ENCODE peak calls at places on chromosomes 12 and 14, in six cellular contexts. F is progenitor cell of endocrine pancreas, K is Calu3, L is lower lobe of right lung, J is neural crest cell, C is foreskin fibroblast. Q is an unnamed sample.

GRCh38 chr12:32504626-32505025 is 105.3 kb downstream of the FGD4 start:
- DNase-seq in F (no peak), K (no peak), L (no peak), J (no peak), C (no peak), Q (no peak)

GRCh38 chr12:62671321-62671720 is 204.7 kb downstream of the MON2 start:
- DNase-seq in F (no peak), K (no peak), L (no peak), J (no peak), C (no peak), Q (no peak)

GRCh38 chr12:39375206-39375808 is 67.6 kb downstream of the KIF21A start:
- DNase-seq in F (no peak), K (no peak), L (no peak), J (no peak), C (no peak), Q (no peak)

GRCh38 chr12:37666069-37666781 is 650.3 kb upstream of the ALG10B start:
- DNase-seq in F (no peak), K (no peak), L (no peak), J (no peak), C (no peak), Q (no peak)

GRCh38 chr12:128408669-128409068 is 141.7 kb downstream of the TMEM132C start:
- DNase-seq in F (no peak), K (no peak), L (no peak), J (no peak), C (no peak), Q (no peak)

GRCh38 chr12:46970636-46971035 is 108.8 kb upstream of the PCED1B start:
- DNase-seq in F (no peak), K (no peak), L (no peak), J (no peak), C (no peak), Q (no peak)

GRCh38 chr14:60720962-60721330 is 3.2 kb downstream of the SIX4 start:
- DNase-seq in F (no peak), K (no peak), L (no peak), J (no peak), C (no peak), Q (no peak)

GRCh38 chr14:65361920-65362319 is 50.6 kb upstream of the FUT8 start:
- DNase-seq in F (no peak), K (no peak), L (no peak), J (no peak), C (peak), Q (no peak)

GRCh38 chr12:69904761-69905160 is 79.7 kb downstream of the MYRFL start:
- DNase-seq in F (no peak), K (no peak), L (no peak), J (no peak), C (peak), Q (no peak)

GRCh38 chr14:102590667-102591099 is 1.8 kb upstream of the RCOR1 start:
- DNase-seq in F (peak), K (peak), L (peak), J (peak), C (peak), Q (peak)

GRCh38 chr12:128792398-128792797 is 31.4 kb downstream of the SLC15A4 start:
- DNase-seq in F (no peak), K (no peak), L (peak), J (no peak), C (no peak), Q (no peak)

GRCh38 chr14:73594491-73594890 is 2.8 kb downstream of the ACOT4 start:
- DNase-seq in F (no peak), K (no peak), L (no peak), J (no peak), C (no peak), Q (no peak)

GRCh38 chr12:131103614-131104463 is 150.1 kb downstream of the ADGRD1 start:
- DNase-seq in F (no peak), K (no peak), L (no peak), J (no peak), C (no peak), Q (no peak)

GRCh38 chr12:127107744-127108143 is 1159.2 kb upstream of the TMEM132C start:
- DNase-seq in F (no peak), K (no peak), L (no peak), J (no peak), C (peak), Q (no peak)

GRCh38 chr14:80946797-80947196 is 5.3 kb upstream of the CEP128 start:
- DNase-seq in F (no peak), K (no peak), L (no peak), J (no peak), C (no peak), Q (no peak)

GRCh38 chr14:24241829-24242443 is 487 bp downstream of the TINF2 start:
- DNase-seq in F (peak), K (peak), L (peak), J (peak), C (peak), Q (peak)

GRCh38 chr14:73180385-73180805 is 44.1 kb downstream of the PSEN1 start:
- DNase-seq in F (no peak), K (no peak), L (no peak), J (no peak), C (peak), Q (no peak)

GRCh38 chr12:30835216-30835615 is 80.5 kb upstream of the CAPRIN2 start:
- DNase-seq in F (no peak), K (no peak), L (no peak), J (no peak), C (no peak), Q (no peak)

GRCh38 chr14:70714055-70714550 is 72.4 kb downstream of the TTC9 start:
- DNase-seq in F (peak), K (peak), L (no peak), J (peak), C (peak), Q (peak)

GRCh38 chr12:102372112-102372511 is 108.3 kb downstream of the IGF1 start:
- DNase-seq in F (no peak), K (no peak), L (no peak), J (no peak), C (no peak), Q (no peak)

GRCh38 chr12:1920971-1921370 is 2.5 kb upstream of the CACNA2D4 start:
- DNase-seq in F (no peak), K (no peak), L (peak), J (no peak), C (no peak), Q (no peak)

GRCh38 chr12:130715996-130716917 is at the start of gene RIMBP2:
- DNase-seq in F (no peak), K (no peak), L (no peak), J (peak), C (peak), Q (no peak)

GRCh38 chr12:130961921-130962326 is 8.2 kb downstream of the ADGRD1 start:
- DNase-seq in F (no peak), K (no peak), L (no peak), J (no peak), C (no peak), Q (no peak)

GRCh38 chr14:61602733-61603077 is 92.6 kb upstream of the HIF1A start:
- DNase-seq in F (no peak), K (peak), L (no peak), J (no peak), C (no peak), Q (no peak)

GRCh38 chr12:54437243-54437642 is 18.2 kb upstream of the ITGA5 start:
- DNase-seq in F (no peak), K (no peak), L (no peak), J (no peak), C (no peak), Q (no peak)

GRCh38 chr14:105527381-105528196 is 1.2 kb downstream of the TMEM121 start:
- DNase-seq in F (no peak), K (no peak), L (no peak), J (no peak), C (no peak), Q (no peak)

GRCh38 chr14:66746316-66747006 is 238.5 kb downstream of the GPHN start:
- DNase-seq in F (no peak), K (peak), L (no peak), J (no peak), C (peak), Q (no peak)

GRCh38 chr12:109994262-109995175 is 1.6 kb downstream of the GIT2 start:
- DNase-seq in F (no peak), K (no peak), L (no peak), J (no peak), C (no peak), Q (no peak)

GRCh38 chr14:52906141-52906601 is 44.7 kb downstream of the FERMT2 start:
- DNase-seq in F (no peak), K (no peak), L (no peak), J (no peak), C (peak), Q (no peak)

GRCh38 chr12:7091660-7092228 is 501 bp downstream of the C1R start:
- DNase-seq in F (no peak), K (no peak), L (no peak), J (no peak), C (no peak), Q (no peak)

GRCh38 chr12:49200882-49201594 is 12.2 kb upstream of the TUBA1A start:
- DNase-seq in F (no peak), K (no peak), L (no peak), J (no peak), C (peak), Q (no peak)

GRCh38 chr12:52333321-52333720 is 12.1 kb upstream of the KRT83 start:
- DNase-seq in F (no peak), K (no peak), L (no peak), J (no peak), C (no peak), Q (no peak)

GRCh38 chr12:52337054-52337453 is 15.9 kb upstream of the KRT83 start:
- DNase-seq in F (no peak), K (no peak), L (no peak), J (no peak), C (no peak), Q (no peak)

GRCh38 chr12:52334185-52334584 is 13.0 kb upstream of the KRT83 start:
- DNase-seq in F (no peak), K (no peak), L (no peak), J (no peak), C (no peak), Q (no peak)

GRCh38 chr12:52336641-52337040 is 15.4 kb upstream of the KRT83 start:
- DNase-seq in F (no peak), K (no peak), L (no peak), J (no peak), C (no peak), Q (no peak)

DNA sequence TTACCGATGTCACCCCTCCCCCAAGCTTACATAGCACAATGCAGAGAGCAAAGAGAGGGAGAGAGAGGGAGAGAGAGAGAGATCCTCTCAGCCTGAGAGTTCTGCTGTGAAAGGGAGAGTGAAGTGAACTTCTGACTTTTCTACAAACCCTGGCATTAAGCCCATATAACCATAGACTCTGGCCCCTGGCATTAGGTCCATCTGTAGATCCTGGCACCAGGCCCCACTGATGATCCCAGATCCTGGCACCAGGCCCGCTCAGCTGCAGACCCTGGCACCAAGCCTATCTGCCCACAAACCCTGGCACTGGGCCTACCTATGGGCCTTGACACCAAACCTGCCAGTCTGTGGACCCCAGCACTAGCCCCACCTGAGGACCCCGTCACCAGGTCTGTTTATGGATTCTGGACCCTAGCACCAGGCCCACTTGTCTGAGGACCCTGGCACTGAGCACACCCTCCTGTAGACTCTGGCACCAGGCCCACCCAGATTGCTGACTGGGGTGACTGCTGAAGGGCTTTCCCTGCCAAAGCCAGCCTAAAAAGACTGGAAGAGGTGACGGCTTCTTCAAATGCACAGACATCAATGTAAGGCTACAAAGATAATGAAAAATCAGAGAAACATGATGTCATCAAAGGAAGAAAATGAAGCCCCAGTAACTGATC is 14.5 kb upstream of the KRT83 start:
- DNase-seq in F (no peak), K (peak), L (no peak), J (no peak), C (no peak), Q (no peak)
- TF ChIP-seq CTCF in F (no peak), K (no peak), L (no peak), J (no peak), C (no peak), Q (no peak)

DNA sequence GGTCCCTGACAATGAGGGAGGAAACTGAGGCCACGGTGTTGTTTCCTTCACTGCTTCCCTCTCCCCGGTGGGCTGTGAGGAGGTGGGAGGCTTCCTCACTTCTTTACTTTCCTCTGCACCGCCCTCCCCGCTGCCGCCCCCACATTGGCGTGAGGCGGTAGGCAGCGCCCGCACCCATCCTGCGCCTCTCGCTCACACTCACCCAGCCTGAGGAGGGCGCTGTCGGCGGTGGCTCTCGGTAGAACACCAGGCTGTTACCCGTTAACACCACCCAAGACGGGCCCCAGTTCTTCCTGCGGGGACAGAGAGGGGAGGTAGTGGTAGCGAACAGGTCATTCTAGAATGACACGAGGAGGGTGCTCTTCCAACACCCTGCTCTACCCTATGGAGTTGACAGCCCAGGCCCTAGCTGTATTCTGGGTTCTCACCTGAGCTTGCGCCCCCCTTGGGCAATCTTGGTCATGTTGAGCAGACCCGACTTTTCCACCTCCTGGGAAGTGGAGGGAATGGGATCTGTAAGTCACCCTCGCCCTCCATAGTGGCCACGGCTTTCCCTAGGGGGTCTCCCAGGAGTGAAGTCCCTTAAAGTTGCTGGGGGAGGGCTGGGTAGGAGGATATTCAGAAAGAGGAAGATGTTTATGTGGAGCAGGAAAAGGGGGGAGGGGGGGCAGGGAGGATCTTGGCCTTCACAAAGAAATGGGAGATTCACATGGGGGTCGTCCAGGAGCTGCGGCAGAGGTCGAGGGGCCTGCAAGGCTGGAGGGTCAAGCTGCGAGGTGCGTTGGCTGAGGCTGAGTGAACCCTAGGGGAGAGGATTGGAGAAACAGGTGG is 3.3 kb downstream of the ARHGAP9 start:
- DNase-seq in F (no peak), K (no peak), L (peak), J (no peak), C (no peak), Q (peak)
- TF ChIP-seq CTCF in F (peak), K (no peak), L (peak), J (peak), C (no peak), Q (peak)

GRCh38 chr14:75295491-75296338 is 17.1 kb downstream of the FOS start:
- DNase-seq in F (peak), K (peak), L (peak), J (peak), C (peak), Q (peak)

GRCh38 chr14:75293920-75294648 is 15.5 kb downstream of the FOS start:
- DNase-seq in F (peak), K (peak), L (peak), J (peak), C (peak), Q (peak)

GRCh38 chr14:75292886-75293285 is 14.3 kb downstream of the FOS start:
- DNase-seq in F (no peak), K (no peak), L (no peak), J (no peak), C (no peak), Q (no peak)

GRCh38 chr14:75295061-75295461 is 16.4 kb downstream of the FOS start:
- DNase-seq in F (peak), K (peak), L (peak), J (peak), C (peak), Q (no peak)

DNA sequence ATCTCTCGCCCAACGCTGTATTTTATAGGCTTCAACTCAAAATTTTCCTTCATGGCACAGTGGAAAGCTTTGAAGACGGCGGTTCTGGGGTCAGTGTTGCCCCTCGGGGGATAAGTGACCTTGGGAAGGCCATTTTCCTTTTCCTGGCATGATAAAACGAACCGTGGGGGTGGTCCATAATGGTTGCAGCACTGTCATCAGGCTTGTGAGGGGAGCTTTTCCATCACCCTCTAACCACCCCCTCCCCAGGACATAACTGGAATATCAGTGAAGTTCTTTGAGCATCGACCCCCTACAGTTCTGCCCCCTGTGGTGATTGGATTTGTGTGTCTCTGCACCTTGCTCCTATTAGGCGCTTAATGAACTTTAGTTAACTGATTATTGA is 16.0 kb downstream of the FOS start:
- DNase-seq in F (no peak), K (no peak), L (no peak), J (no peak), C (no peak), Q (no peak)
- TF ChIP-seq CTCF in F (peak), K (no peak), L (no peak), J (peak), C (peak), Q (no peak)

GRCh38 chr12:57764662-57765002 is 2.2 kb downstream of the CYP27B1 start:
- DNase-seq in F (no peak), K (peak), L (no peak), J (no peak), C (no peak), Q (no peak)
- TF ChIP-seq CTCF in F (no peak), K (no peak), L (no peak), J (no peak), C (no peak), Q (no peak)

GRCh38 chr14:100911665-100912316 is 8.3 kb upstream of the RTL1 start:
- DNase-seq in F (no peak), K (no peak), L (no peak), J (no peak), C (no peak), Q (no peak)
- TF ChIP-seq CTCF in F (no peak), K (no peak), L (no peak), J (no peak), C (no peak), Q (no peak)

GRCh38 chr12:121060149-121061001 is 21.3 kb upstream of the OASL start:
- DNase-seq in F (no peak), K (peak), L (peak), J (no peak), C (peak), Q (peak)

GRCh38 chr12:121064116-121064515 is 25.1 kb upstream of the OASL start:
- DNase-seq in F (no peak), K (no peak), L (no peak), J (no peak), C (no peak), Q (no peak)

GRCh38 chr12:121062391-121063045 is 23.5 kb upstream of the OASL start:
- DNase-seq in F (no peak), K (no peak), L (no peak), J (no peak), C (no peak), Q (no peak)

GRCh38 chr12:121059031-121059898 is 20.2 kb upstream of the OASL start:
- DNase-seq in F (no peak), K (no peak), L (no peak), J (no peak), C (no peak), Q (no peak)

GRCh38 chr12:121061831-121062230 is 22.8 kb upstream of the OASL start:
- DNase-seq in F (no peak), K (no peak), L (no peak), J (no peak), C (no peak), Q (no peak)
- TF ChIP-seq CTCF in F (peak), K (no peak), L (no peak), J (peak), C (peak), Q (no peak)